ENCODE peak calls at places on chromosomes 16 and 17, in ten cellular contexts. U is upper lobe of right lung, O is body of pancreas, L is heart right ventricle, H is H9, V is endothelial cell of umbilical vein, Q is PC-3, T is ascending aorta, A is Peyer's patch, G is mammary epithelial cell. P is an unnamed sample.

GRCh38 chr16:2296662-2297505 is 29.0 kb upstream of the RNPS1 start:
- DNase-seq in U (peak; percentile 68), O (peak; percentile 61), L (peak; percentile 25), H (peak; percentile 71), V (peak; percentile 31), Q (peak; percentile 42), T (no peak), A (peak; percentile 47), G (no peak), P (peak; percentile 17)

GRCh38 chr16:29899516-29900101 is at the start of gene SEZ6L2:
- DNase-seq in U (peak; percentile 89), O (peak; percentile 87), L (peak; percentile 70), H (peak; percentile 96), V (peak; percentile 79), Q (peak; percentile 89), T (no peak), A (peak; percentile 83), G (peak; percentile 88), P (no peak)

GRCh38 chr17:82765357-82765756 is 13.5 kb downstream of the TBCD start:
- DNase-seq in U (no peak), O (no peak), L (no peak), H (no peak), V (no peak), Q (no peak), T (no peak), A (peak; percentile 26), G (no peak), P (no peak)

GRCh38 chr17:83053779-83054451 is 25.5 kb upstream of the METRNL start:
- DNase-seq in U (peak; percentile 78), O (no peak), L (no peak), H (no peak), V (no peak), Q (no peak), T (peak; percentile 80), A (peak; percentile 45), G (no peak), P (no peak)

GRCh38 chr17:52297230-52298010 is 138.9 kb upstream of the CA10 start:
- DNase-seq in U (no peak), O (no peak), L (no peak), H (no peak), V (no peak), Q (peak; percentile 54), T (no peak), A (no peak), G (peak; percentile 24), P (no peak)

GRCh38 chr17:11240041-11240801 is 792 bp upstream of the SHISA6 start:
- DNase-seq in U (no peak), O (peak; percentile 17), L (peak; percentile 13), H (peak; percentile 78), V (no peak), Q (no peak), T (no peak), A (no peak), G (no peak), P (no peak)

GRCh38 chr17:9729034-9729650 is 62.2 kb downstream of the DHRS7C start:
- DNase-seq in U (no peak), O (no peak), L (no peak), H (no peak), V (peak; percentile 7), Q (peak; percentile 65), T (no peak), A (no peak), G (peak; percentile 41), P (peak; percentile 44)

GRCh38 chr16:88815901-88816589 is 4.3 kb upstream of the APRT start:
- DNase-seq in U (no peak), O (peak; percentile 61), L (no peak), H (peak; percentile 76), V (peak; percentile 23), Q (peak; percentile 58), T (no peak), A (peak; percentile 72), G (no peak), P (peak; percentile 21)

GRCh38 chr17:19334331-19334730 is 28.2 kb downstream of the B9D1 start:
- DNase-seq in U (peak; percentile 26), O (no peak), L (no peak), H (no peak), V (no peak), Q (no peak), T (no peak), A (no peak), G (no peak), P (no peak)

GRCh38 chr16:29984137-29984763 is 10.6 kb downstream of the TAOK2 start:
- DNase-seq in U (no peak), O (no peak), L (no peak), H (no peak), V (no peak), Q (no peak), T (no peak), A (peak; percentile 19), G (no peak), P (no peak)

DNA sequence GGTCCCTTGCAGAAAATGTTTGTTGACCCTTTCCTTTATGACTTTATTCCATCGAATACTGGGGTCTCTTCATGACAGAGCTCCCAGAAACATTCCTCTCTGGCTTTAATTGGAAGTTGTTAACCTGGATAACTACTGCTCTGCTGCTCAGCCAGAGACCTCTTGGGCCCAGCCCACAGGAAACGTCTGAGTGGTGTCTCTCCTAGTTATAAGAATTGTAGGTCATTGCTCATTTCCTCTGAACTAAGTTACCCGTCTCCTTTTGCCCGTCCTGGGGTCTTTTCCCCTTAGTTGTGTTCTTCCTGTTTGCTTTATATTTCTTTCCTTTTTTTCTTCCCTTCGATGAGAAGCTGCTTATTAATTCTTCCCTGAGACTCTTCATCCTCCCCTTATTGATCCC is 9.0 kb downstream of the MAP2K6 start:
- DNase-seq in U (no peak), O (no peak), L (no peak), H (no peak), V (peak; percentile 91), Q (no peak), T (no peak), A (no peak), G (no peak), P (no peak)
- H3K27ac ChIP-seq in U (no peak overlapping the region), O (no peak overlapping the region), L (no peak overlapping the region), H (no peak overlapping the region), V (peak overlapping the region; percentile 95), Q (no peak overlapping the region), T (no peak overlapping the region), A (no peak overlapping the region), G (no peak overlapping the region), P (no peak overlapping the region)

GRCh38 chr17:45298546-45299285 is 18.1 kb downstream of the MAP3K14 start:
- DNase-seq in U (no peak), O (no peak), L (no peak), H (no peak), V (no peak), Q (peak; percentile 36), T (no peak), A (no peak), G (no peak), P (no peak)
- H3K4me1 ChIP-seq in U (peaks cover 84% of the 10 kb centered on the region), O (peaks cover 73% of the 10 kb centered on the region), L (peaks cover 100% of the 10 kb centered on the region), H (no peaks in the 10 kb centered on the region), V (peaks cover 33% of the 10 kb centered on the region), Q (peaks cover 52% of the 10 kb centered on the region), T (peaks cover 44% of the 10 kb centered on the region), A (peaks cover 12% of the 10 kb centered on the region), G (peaks cover 55% of the 10 kb centered on the region), P (peaks cover 21% of the 10 kb centered on the region)

DNA sequence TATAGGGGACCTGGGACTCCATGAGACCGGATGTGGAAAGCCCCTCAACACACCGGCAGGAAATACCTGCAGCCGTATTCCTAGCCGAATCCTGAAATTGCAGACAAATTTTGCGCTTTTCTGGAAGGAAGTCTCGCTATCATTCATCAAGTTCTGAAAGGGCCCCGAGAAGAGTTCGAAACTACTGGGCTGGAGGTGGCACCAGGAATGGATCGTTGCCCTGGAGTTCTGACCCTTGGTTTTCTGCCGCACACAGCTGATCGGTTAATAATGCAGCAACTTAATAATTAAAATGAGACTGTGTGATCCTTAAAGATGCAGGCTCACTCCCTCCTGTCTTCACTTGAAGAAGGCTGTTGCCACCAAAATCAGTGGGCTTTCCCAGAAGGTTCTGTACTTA is 55.7 kb upstream of the MRTFB start:
- DNase-seq in U (no peak), O (no peak), L (no peak), H (no peak), V (no peak), Q (no peak), T (no peak), A (no peak), G (no peak), P (no peak)
- H3K27ac ChIP-seq in U (peak overlapping the region; percentile 60), O (peak overlapping the region; percentile 81), L (peak overlapping the region; percentile 73), H (no peak overlapping the region), V (no peak overlapping the region), Q (no peak overlapping the region), T (peak overlapping the region; percentile 77), A (peak overlapping the region; percentile 25), G (no peak overlapping the region), P (no peak overlapping the region)

DNA sequence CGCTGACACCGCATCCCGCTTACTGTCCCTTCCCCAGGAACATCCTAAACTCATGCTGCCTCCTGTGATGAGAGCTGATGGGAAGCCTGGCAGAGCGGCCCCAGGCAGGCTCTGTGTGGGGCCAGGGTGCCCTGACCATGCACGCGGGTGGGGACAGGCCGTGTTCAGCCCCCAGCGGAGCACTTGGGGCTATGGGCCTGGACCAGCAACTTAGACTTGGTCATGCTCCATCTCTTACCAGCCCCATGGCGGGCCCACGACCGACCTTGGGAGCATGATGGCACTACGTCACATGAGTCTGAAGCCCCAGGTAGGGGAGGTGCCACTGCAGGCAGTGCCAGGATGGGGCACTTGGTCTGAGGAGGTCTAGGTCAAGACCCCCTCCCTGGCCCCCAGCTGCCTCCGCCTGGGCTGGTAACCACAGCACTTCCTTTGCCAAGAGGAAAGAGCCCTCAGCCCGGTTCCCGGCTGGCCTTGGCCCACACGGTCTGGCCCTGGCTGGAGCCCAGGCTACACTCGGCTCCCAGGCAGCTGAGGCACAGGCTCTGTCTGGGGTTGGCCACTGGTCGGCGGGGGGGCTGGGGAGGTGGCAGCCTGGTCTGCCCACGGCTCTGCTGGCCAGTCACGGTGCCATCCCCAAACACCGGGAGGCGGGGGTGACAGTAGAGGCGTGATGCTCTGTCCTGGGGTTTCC is 25.7 kb downstream of the BAHCC1 start:
- DNase-seq in U (peak; percentile 87), O (peak; percentile 61), L (peak; percentile 66), H (no peak), V (peak; percentile 23), Q (no peak), T (peak; percentile 93), A (no peak), G (no peak), P (no peak)
- H3K4me1 ChIP-seq in U (peaks cover 60% of the 10 kb centered on the region), O (peaks cover 68% of the 10 kb centered on the region), L (peaks cover 70% of the 10 kb centered on the region), H (no peaks in the 10 kb centered on the region), V (peaks cover 27% of the 10 kb centered on the region), Q (peaks cover 51% of the 10 kb centered on the region), T (peaks cover 69% of the 10 kb centered on the region), A (no peaks in the 10 kb centered on the region), G (peaks cover 47% of the 10 kb centered on the region), P (no peaks in the 10 kb centered on the region)

DNA sequence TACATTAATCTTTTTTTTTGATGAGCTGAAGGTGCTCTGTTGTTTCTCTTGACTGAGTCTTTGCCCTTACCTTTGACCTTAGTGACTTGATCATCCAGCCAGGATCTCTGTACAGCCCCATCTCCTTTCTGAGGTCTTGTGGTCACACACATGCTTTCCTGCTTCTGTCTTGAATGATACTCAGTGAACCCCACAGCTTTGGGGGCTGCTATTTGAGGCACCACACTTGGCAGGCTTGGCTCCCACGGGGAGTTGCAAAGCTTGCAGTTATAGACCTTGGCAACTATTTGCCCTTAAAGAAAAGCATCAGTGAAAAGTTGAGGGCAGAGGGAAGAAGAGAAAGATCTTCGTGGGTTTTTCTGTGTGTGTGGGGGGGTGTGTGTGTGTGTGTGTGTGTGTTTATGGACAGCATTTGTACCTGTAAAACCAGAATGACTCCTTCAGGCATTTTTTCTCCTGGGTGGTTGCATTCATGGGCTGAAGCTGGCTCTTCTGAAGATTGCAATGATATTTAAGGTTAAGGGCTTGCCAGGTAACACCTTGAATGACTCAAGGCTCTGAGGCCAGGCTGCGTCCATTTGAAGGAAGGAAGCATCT is 101.6 kb downstream of the MSI2 start:
- DNase-seq in U (no peak), O (no peak), L (no peak), H (no peak), V (no peak), Q (peak; percentile 88), T (peak; percentile 40), A (peak; percentile 11), G (peak; percentile 84), P (peak; percentile 79)
- H3K27ac ChIP-seq in U (peak overlapping the region; percentile 74), O (peak overlapping the region; percentile 76), L (peak overlapping the region; percentile 77), H (no peak overlapping the region), V (no peak overlapping the region), Q (peak overlapping the region; percentile 89), T (peak overlapping the region; percentile 79), A (peak overlapping the region; percentile 62), G (peak overlapping the region; percentile 1), P (peak overlapping the region; percentile 97)